ENCODE peak calls at places on chromosome 12, in seven cellular contexts. Q is activated T-cell treated with anti-CD3 and anti-CD28 coated beads, Interleukin-2, amount 50 U/mL, for 1 hour; T is neuronal stem cell; A is cardiac fibroblast; P is effector memory CD8-positive, alpha-beta T cell; N is left lobe of liver; Z is NCI-H774. C is an unnamed sample.
A peak's percentile ranks its signal among the peaks of the same experiment; 100 is the strongest.

GRCh38 chr12:92272301-92272964 is 126.8 kb upstream of the BTG1 start:
- DNase-seq in Q (no peak), T (no peak), A (no peak), P (no peak), N (no peak), Z (no peak), C (no peak)

GRCh38 chr12:80321653-80322052 is 122.4 kb upstream of the PTPRQ start:
- DNase-seq in Q (no peak), T (no peak), A (peak; percentile 56), P (no peak), N (no peak), Z (no peak), C (no peak)

GRCh38 chr12:118979763-118980406 is 1.5 kb upstream of the SRRM4 start:
- DNase-seq in Q (no peak), T (peak; percentile 91), A (peak; percentile 67), P (no peak), N (peak; percentile 57), Z (peak; percentile 85), C (peak; percentile 76)

GRCh38 chr12:3228587-3228986 is 151.4 kb downstream of the TSPAN9 start:
- DNase-seq in Q (no peak), T (no peak), A (no peak), P (no peak), N (no peak), Z (no peak), C (no peak)

GRCh38 chr12:105723066-105723465 is 392.6 kb downstream of the C12orf75 start:
- DNase-seq in Q (no peak), T (no peak), A (no peak), P (no peak), N (no peak), Z (no peak), C (no peak)

GRCh38 chr12:112932485-112933151 is 5.7 kb upstream of the OAS3 start:
- DNase-seq in Q (no peak), T (peak; percentile 24), A (no peak), P (no peak), N (no peak), Z (no peak), C (no peak)

GRCh38 chr12:50453872-50454271 is 50.9 kb upstream of the DIP2B start:
- DNase-seq in Q (no peak), T (no peak), A (peak; percentile 42), P (no peak), N (no peak), Z (no peak), C (no peak)

GRCh38 chr12:64186789-64187188 is 35.3 kb downstream of the KICS2 start:
- DNase-seq in Q (no peak), T (no peak), A (peak; percentile 78), P (no peak), N (no peak), Z (no peak), C (no peak)

GRCh38 chr12:133227281-133227852 is 8.3 kb downstream of the ANHX start:
- DNase-seq in Q (no peak), T (no peak), A (no peak), P (no peak), N (no peak), Z (no peak), C (no peak)

GRCh38 chr12:19750116-19750644 is 310.9 kb downstream of the AEBP2 start:
- DNase-seq in Q (no peak), T (no peak), A (peak; percentile 34), P (no peak), N (no peak), Z (no peak), C (no peak)

GRCh38 chr12:65792724-65793123 is 31.6 kb upstream of the HMGA2 start:
- DNase-seq in Q (no peak), T (no peak), A (no peak), P (no peak), N (no peak), Z (no peak), C (no peak)

GRCh38 chr12:100267603-100268281 is 765 bp downstream of the SCYL2 start:
- DNase-seq in Q (no peak), T (peak; percentile 32), A (peak; percentile 52), P (peak; percentile 8), N (no peak), Z (no peak), C (peak; percentile 58)

GRCh38 chr12:71504471-71504852 is 64.9 kb downstream of the LGR5 start:
- DNase-seq in Q (no peak), T (no peak), A (no peak), P (no peak), N (no peak), Z (no peak), C (peak; percentile 25)

GRCh38 chr12:125203145-125203765 is 138.0 kb downstream of the AACS start:
- DNase-seq in Q (no peak), T (no peak), A (peak; percentile 26), P (no peak), N (no peak), Z (no peak), C (no peak)

GRCh38 chr12:25550186-25550585 is 2.9 kb downstream of the LMNTD1 start:
- DNase-seq in Q (no peak), T (no peak), A (peak; percentile 43), P (no peak), N (no peak), Z (no peak), C (no peak)

GRCh38 chr12:19451196-19451595 is 11.9 kb downstream of the AEBP2 start:
- DNase-seq in Q (no peak), T (no peak), A (peak; percentile 21), P (no peak), N (no peak), Z (no peak), C (no peak)

GRCh38 chr12:74689071-74689655 is 151.5 kb downstream of the ATXN7L3B start:
- DNase-seq in Q (no peak), T (peak; percentile 4), A (peak; percentile 79), P (no peak), N (no peak), Z (peak; percentile 38), C (no peak)

GRCh38 chr12:32270818-32271710 is 128.3 kb upstream of the FGD4 start:
- DNase-seq in Q (no peak), T (no peak), A (peak; percentile 45), P (no peak), N (no peak), Z (no peak), C (peak; percentile 43)

GRCh38 chr12:119659289-119659897 is 8.5 kb upstream of the PRKAB1 start:
- DNase-seq in Q (peak; percentile 39), T (peak; percentile 35), A (peak; percentile 38), P (peak; percentile 54), N (no peak), Z (peak; percentile 14), C (peak; percentile 47)

GRCh38 chr12:128338344-128338743 is 71.4 kb downstream of the TMEM132C start:
- DNase-seq in Q (no peak), T (no peak), A (no peak), P (no peak), N (no peak), Z (no peak), C (no peak)

GRCh38 chr12:6541371-6542165 is 7.3 kb downstream of the GAPDH start:
- DNase-seq in Q (no peak), T (no peak), A (no peak), P (no peak), N (no peak), Z (no peak), C (no peak)

GRCh38 chr12:32997471-32997870 is 100.9 kb upstream of the PKP2 start:
- DNase-seq in Q (no peak), T (no peak), A (no peak), P (no peak), N (no peak), Z (peak; percentile 91), C (no peak)

GRCh38 chr12:122902854-122903703 is 7.2 kb upstream of the VPS37B start:
- DNase-seq in Q (no peak), T (no peak), A (no peak), P (no peak), N (no peak), Z (no peak), C (no peak)

GRCh38 chr12:51199546-51199945 is 18.3 kb downstream of the POU6F1 start:
- DNase-seq in Q (no peak), T (no peak), A (no peak), P (no peak), N (no peak), Z (no peak), C (no peak)

GRCh38 chr12:1777798-1778197 is 42.6 kb upstream of the LRTM2 start:
- DNase-seq in Q (no peak), T (no peak), A (peak; percentile 92), P (no peak), N (no peak), Z (no peak), C (no peak)

GRCh38 chr12:75571204-75571603 is 59.8 kb upstream of the KRR1 start:
- DNase-seq in Q (no peak), T (no peak), A (no peak), P (no peak), N (no peak), Z (peak; percentile 85), C (no peak)

GRCh38 chr12:72282721-72283120 is 10.6 kb downstream of the TRHDE start:
- DNase-seq in Q (no peak), T (no peak), A (peak; percentile 34), P (no peak), N (no peak), Z (no peak), C (no peak)

GRCh38 chr12:57127101-57127709 is 1.1 kb upstream of the LRP1 start:
- DNase-seq in Q (peak; percentile 59), T (peak; percentile 71), A (no peak), P (peak; percentile 20), N (peak; percentile 93), Z (peak; percentile 24), C (peak; percentile 73)

GRCh38 chr12:126617312-126617711 is 1552.1 kb downstream of the AACS start:
- DNase-seq in Q (no peak), T (no peak), A (peak; percentile 9), P (no peak), N (no peak), Z (no peak), C (no peak)

GRCh38 chr12:93348568-93349435 is 28.9 kb upstream of the NUDT4 start:
- DNase-seq in Q (no peak), T (no peak), A (peak; percentile 53), P (no peak), N (peak; percentile 49), Z (no peak), C (no peak)

GRCh38 chr12:104249017-104249416 is 33.4 kb downstream of the TXNRD1 start:
- DNase-seq in Q (no peak), T (no peak), A (no peak), P (no peak), N (no peak), Z (no peak), C (no peak)

C was measured in glutamatergic neuron.